ENCODE peak calls at places on chromosome 22, in eight cellular contexts. R is GM23338; D is CD4-positive, alpha-beta T cell; X is GM13977; A is hepatocyte; S is neural crest cell; B is choroid plexus epithelial cell; Q is GM20000. T is an unnamed sample.

GRCh38 chr22:30238136-30238535 is 8.4 kb downstream of the LIF start:
- DNase-seq in R (no peak), D (no peak), X (no peak), A (no peak), S (no peak), B (no peak), Q (no peak), T (no peak)

GRCh38 chr22:49647346-49648026 is 180.2 kb downstream of the BRD1 start:
- DNase-seq in R (no peak), D (no peak), X (no peak), A (no peak), S (no peak), B (no peak), Q (no peak), T (no peak)

GRCh38 chr22:23207786-23208325 is 27.5 kb downstream of the BCR start:
- DNase-seq in R (no peak), D (no peak), X (no peak), A (no peak), S (no peak), B (no peak), Q (no peak), T (no peak)

GRCh38 chr22:30238661-30239420 is 7.7 kb downstream of the LIF start:
- DNase-seq in R (peak; percentile 52), D (no peak), X (no peak), A (peak; percentile 84), S (no peak), B (peak; percentile 89), Q (no peak), T (no peak)

GRCh38 chr22:29706493-29706892 is 13.3 kb upstream of the CABP7 start:
- DNase-seq in R (peak; percentile 69), D (no peak), X (no peak), A (no peak), S (no peak), B (no peak), Q (no peak), T (no peak)

GRCh38 chr22:42396621-42397331 is 35.4 kb downstream of the NFAM1 start:
- DNase-seq in R (peak; percentile 58), D (no peak), X (peak; percentile 55), A (no peak), S (no peak), B (no peak), Q (peak; percentile 62), T (peak; percentile 49)

GRCh38 chr22:50562523-50563409 is at the start of gene SYCE3:
- DNase-seq in R (peak; percentile 98), D (peak; percentile 97), X (peak; percentile 96), A (peak; percentile 99), S (peak; percentile 99), B (peak; percentile 85), Q (peak; percentile 98), T (peak; percentile 97)

GRCh38 chr22:19360862-19361261 is 69.3 kb upstream of the CLTCL1 start:
- DNase-seq in R (no peak), D (no peak), X (no peak), A (no peak), S (no peak), B (no peak), Q (no peak), T (no peak)

GRCh38 chr22:28792491-28793383 is 7.6 kb downstream of the XBP1 start:
- DNase-seq in R (peak; percentile 23), D (no peak), X (no peak), A (no peak), S (no peak), B (no peak), Q (no peak), T (no peak)

DNA sequence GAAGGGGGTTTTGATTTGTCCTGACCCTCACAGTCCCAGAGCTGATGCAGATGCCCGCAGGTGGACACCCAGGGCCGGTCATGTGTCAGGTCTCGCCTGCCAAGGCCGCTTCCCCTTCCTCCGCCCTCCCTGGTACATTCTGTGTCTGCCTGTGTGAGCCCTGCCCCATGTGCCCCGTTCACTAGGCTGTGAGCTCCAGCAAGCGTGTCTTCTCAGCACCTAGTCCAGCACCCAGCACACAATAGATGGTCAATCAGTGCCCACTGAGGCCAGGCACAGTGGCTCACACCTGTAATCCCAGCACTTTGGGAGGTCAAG is 29.9 kb upstream of the PPARA start:
- DNase-seq in R (no peak), D (no peak), X (no peak), A (no peak), S (no peak), B (no peak), Q (no peak), T (no peak)
- TF ChIP-seq CTCF in R (no peak), D (no peak), X (no peak), A (no peak), S (no peak), B (no peak), Q (no peak), T (no peak)

GRCh38 chr22:37160037-37160436 is 10.3 kb upstream of the IL2RB start:
- DNase-seq in R (peak; percentile 32), D (no peak), X (no peak), A (no peak), S (no peak), B (no peak), Q (no peak), T (no peak)
- TF ChIP-seq CTCF in R (no peak), D (no peak), X (no peak), A (no peak), S (no peak), B (peak; percentile 4), Q (no peak), T (no peak)

DNA sequence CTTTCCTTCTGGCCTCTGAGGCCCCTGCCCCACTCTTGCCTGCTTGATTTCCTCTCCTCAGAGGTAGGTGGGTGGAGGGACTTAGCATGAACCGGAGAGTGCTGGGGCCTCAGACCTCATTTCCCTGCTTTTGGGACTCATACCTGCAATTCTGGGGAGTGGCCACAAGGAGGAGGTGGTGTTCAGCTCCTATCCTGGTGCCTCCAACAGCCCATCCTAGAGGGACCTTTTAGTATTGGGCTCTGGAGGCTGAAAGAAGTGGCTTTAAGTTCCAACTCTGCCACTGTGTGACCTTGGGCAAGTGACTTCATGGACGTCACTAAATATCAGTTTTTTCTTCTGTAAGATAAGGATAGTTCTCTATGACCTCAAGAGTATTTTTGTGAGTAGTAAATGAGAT is 98.6 kb downstream of the KIAA1671 start:
- DNase-seq in R (peak; percentile 65), D (no peak), X (no peak), A (no peak), S (no peak), B (no peak), Q (no peak), T (no peak)
- TF ChIP-seq CTCF in R (peak; percentile 71), D (no peak), X (peak; percentile 33), A (no peak), S (peak; percentile 59), B (peak; percentile 54), Q (no peak), T (no peak)

GRCh38 chr22:45554040-45554406 is 51.3 kb downstream of the FBLN1 start:
- DNase-seq in R (no peak), D (no peak), X (no peak), A (no peak), S (no peak), B (no peak), Q (no peak), T (no peak)
- TF ChIP-seq CTCF in R (peak; percentile 20), D (no peak), X (no peak), A (no peak), S (peak; percentile 11), B (no peak), Q (no peak), T (no peak)

DNA sequence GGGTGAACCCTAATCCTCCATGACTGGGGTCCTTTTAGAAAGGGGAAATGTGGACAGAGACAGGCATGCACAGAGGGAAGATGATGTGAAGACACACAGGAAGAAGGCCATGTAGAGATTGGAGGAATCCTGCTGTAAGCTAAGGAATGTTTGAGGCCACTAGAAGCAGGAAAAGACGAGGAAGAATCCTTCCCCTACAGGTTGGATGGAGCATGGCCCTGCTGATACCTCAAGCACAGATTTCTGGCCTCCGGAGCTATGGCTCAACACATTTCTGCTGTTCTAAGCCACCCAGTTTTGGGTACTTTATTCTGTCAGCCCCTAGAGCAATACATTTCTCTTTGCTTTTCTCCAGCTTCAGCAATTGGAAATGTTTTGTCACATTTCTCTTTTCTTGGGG is 487.0 kb downstream of the MIAT start:
- DNase-seq in R (peak; percentile 63), D (no peak), X (no peak), A (no peak), S (no peak), B (no peak), Q (no peak), T (no peak)
- TF ChIP-seq CTCF in R (peak; percentile 33), D (no peak), X (no peak), A (no peak), S (no peak), B (no peak), Q (no peak), T (no peak)

GRCh38 chr22:38843716-38844660 is at the start of gene NPTXR:
- DNase-seq in R (peak; percentile 69), D (peak; percentile 21), X (peak; percentile 63), A (peak; percentile 81), S (peak; percentile 54), B (no peak), Q (peak; percentile 47), T (peak; percentile 33)
- TF ChIP-seq CTCF in R (no peak), D (no peak), X (no peak), A (no peak), S (no peak), B (no peak), Q (no peak), T (no peak)

DNA sequence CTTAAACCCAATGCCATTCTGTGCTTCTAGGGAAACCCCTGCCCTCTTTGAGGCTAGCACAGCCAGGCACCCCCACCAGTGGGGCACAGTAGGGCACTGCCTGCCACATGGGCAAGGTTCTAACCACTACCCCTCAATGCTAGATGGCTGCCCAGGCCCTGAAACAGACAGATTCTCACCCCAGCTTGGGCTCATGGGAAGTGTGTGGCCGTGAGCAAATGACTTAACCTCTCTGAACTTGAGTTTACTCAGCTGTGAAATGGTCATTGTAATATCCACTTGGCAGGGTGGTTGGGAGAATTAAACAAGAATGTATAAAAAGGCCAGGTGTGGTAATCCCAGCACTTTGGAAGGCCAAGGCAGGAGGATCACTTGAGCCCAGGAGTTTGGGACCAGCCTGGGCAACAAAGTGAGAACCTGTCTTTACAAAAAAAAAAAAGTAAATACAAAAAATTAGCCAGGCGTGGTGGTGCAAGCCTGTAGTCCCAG is 22.4 kb downstream of the C22orf23 start:
- DNase-seq in R (no peak), D (no peak), X (no peak), A (no peak), S (no peak), B (no peak), Q (no peak), T (no peak)
- TF ChIP-seq CTCF in R (no peak), D (no peak), X (no peak), A (no peak), S (no peak), B (no peak), Q (no peak), T (no peak)

T was measured in activated B cell treated with CpG ODN at 0.5 μM for 24 hours.